ENCODE peak calls at places on chromosomes 1 and 21, in four cellular contexts. Y is fibroblast of pulmonary artery, O is right atrium auricular region, A is heart left ventricle. D is an unnamed sample.

GRCh38 chr1:246930830-246931548 is 759 bp downstream of the AHCTF1 start:
- DNase-seq in O (peak), Y (peak), A (peak), D (peak)

GRCh38 chr1:61142726-61143500 is 60.6 kb downstream of the NFIA start:
- DNase-seq in Y (no peak), A (no peak), O (no peak), D (no peak)

GRCh38 chr21:46325073-46325912 is 1.3 kb downstream of the PCNT start:
- DNase-seq in O (no peak), Y (peak), A (peak), D (no peak)

GRCh38 chr1:190475394-190476250 is 2.0 kb downstream of the BRINP3 start:
- DNase-seq in Y (peak), O (no peak), A (no peak), D (no peak)

GRCh38 chr1:160208179-160209040 is 3.2 kb downstream of the PEA15 start:
- DNase-seq in A (peak), O (peak), Y (no peak), D (no peak)

GRCh38 chr1:110636149-110636935 is 30.2 kb upstream of the KCNA2 start:
- DNase-seq in O (no peak), Y (no peak), A (no peak), D (no peak)

GRCh38 chr1:41735587-41736290 is 183.0 kb downstream of the HIVEP3 start:
- DNase-seq in A (peak), O (no peak), Y (no peak), D (no peak)

GRCh38 chr1:43760745-43761343 is 53.5 kb downstream of the ST3GAL3 start:
- DNase-seq in A (no peak), O (no peak), Y (peak), D (no peak)

GRCh38 chr1:94014635-94015488 is 105.6 kb upstream of the GCLM start:
- DNase-seq in A (no peak), O (no peak), Y (peak), D (no peak)

GRCh38 chr1:43367904-43368645 is at the start of gene ELOVL1:
- DNase-seq in O (peak), A (peak), Y (peak), D (peak)

GRCh38 chr21:46098303-46099141 is 610 bp downstream of the COL6A2 start:
- DNase-seq in A (no peak), O (peak), Y (no peak), D (no peak)

GRCh38 chr1:157145081-157145480 is 6.9 kb upstream of the ETV3 start:
- DNase-seq in O (no peak), Y (no peak), A (no peak), D (no peak)

GRCh38 chr1:170461762-170462384 is 70.1 kb upstream of the GORAB start:
- DNase-seq in A (no peak), Y (peak), O (no peak), D (no peak)

GRCh38 chr1:118185083-118185899 is at the start of gene SPAG17:
- DNase-seq in O (peak), Y (peak), A (peak), D (no peak)

GRCh38 chr1:117656202-117656641 is 50.4 kb downstream of the TENT5C start:
- DNase-seq in Y (no peak), O (no peak), A (no peak), D (no peak)

GRCh38 chr1:48688102-48688760 is 88.5 kb downstream of the BEND5 start:
- DNase-seq in A (no peak), Y (peak), O (no peak), D (no peak)

GRCh38 chr1:76095800-76096199 is 21.3 kb downstream of the ST6GALNAC3 start:
- DNase-seq in O (no peak), Y (no peak), A (no peak), D (no peak)

GRCh38 chr1:38585460-38585859 is 274.1 kb downstream of the RRAGC start:
- DNase-seq in A (no peak), Y (no peak), O (no peak), D (no peak)

GRCh38 chr1:183483224-183483623 is 10.9 kb downstream of the SMG7 start:
- DNase-seq in O (no peak), A (no peak), Y (no peak), D (no peak)

GRCh38 chr21:45004059-45004422 is 64.2 kb downstream of the SLX9 start:
- DNase-seq in Y (no peak), A (peak), O (no peak), D (peak)

GRCh38 chr1:189499736-189500135 is 977.9 kb downstream of the BRINP3 start:
- DNase-seq in Y (no peak), A (no peak), O (no peak), D (no peak)

GRCh38 chr1:213166868-213167267 is 115.8 kb downstream of the RPS6KC1 start:
- DNase-seq in O (no peak), A (no peak), Y (no peak), D (no peak)

GRCh38 chr1:64242895-64243756 is 39.7 kb downstream of the UBE2U start:
- DNase-seq in Y (peak), A (no peak), O (no peak), D (no peak)

GRCh38 chr1:53294557-53294956 is 33.3 kb downstream of the LRP8 start:
- DNase-seq in Y (peak), A (no peak), O (no peak), D (no peak)

GRCh38 chr1:31415658-31416057 is 2.6 kb downstream of the SERINC2 start:
- DNase-seq in O (no peak), A (no peak), Y (no peak), D (no peak)

GRCh38 chr1:27522148-27522859 is 32.3 kb upstream of the WASF2 start:
- DNase-seq in A (no peak), O (no peak), Y (no peak), D (no peak)

GRCh38 chr21:19508442-19508841 is 1104.9 kb upstream of the TMPRSS15 start:
- DNase-seq in O (no peak), A (no peak), Y (no peak), D (no peak)

GRCh38 chr1:197467881-197468280 is 199.8 kb downstream of the CRB1 start:
- DNase-seq in Y (peak), A (no peak), O (no peak), D (no peak)

GRCh38 chr1:30339866-30340265 is 383.5 kb downstream of the MATN1 start:
- DNase-seq in Y (no peak), A (no peak), O (no peak), D (no peak)

GRCh38 chr1:30343562-30343961 is 379.8 kb downstream of the MATN1 start:
- DNase-seq in Y (no peak), O (no peak), A (no peak), D (no peak)

GRCh38 chr1:30338765-30339164 is 384.6 kb downstream of the MATN1 start:
- DNase-seq in A (no peak), O (no peak), Y (no peak), D (no peak)

GRCh38 chr1:30342535-30343141 is 380.7 kb downstream of the MATN1 start:
- DNase-seq in Y (no peak), O (peak), A (no peak), D (no peak)

DNA sequence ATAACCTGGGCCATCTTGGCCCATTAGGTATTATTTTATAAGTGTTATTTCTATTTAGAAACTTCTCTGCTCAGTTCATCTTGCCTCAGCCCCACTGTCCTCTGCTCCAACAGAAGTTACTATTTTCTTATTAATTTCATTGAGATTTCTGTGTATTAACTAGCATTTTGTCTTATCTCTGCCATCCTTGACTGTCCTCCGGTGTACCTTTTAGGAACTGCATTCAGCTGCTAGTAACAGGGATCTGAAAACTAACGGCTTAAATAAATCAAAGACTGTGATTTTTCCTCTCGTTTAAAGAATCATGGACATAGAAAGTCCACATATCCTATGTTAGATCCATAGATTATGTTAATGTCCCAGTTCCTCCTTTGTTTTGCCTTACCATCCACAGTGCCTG is 382.5 kb downstream of the MATN1 start:
- DNase-seq in Y (no peak), O (no peak), A (no peak), D (no peak)
- TF ChIP-seq CTCF in Y (no peak), O (no peak), A (no peak), D (no peak)

DNA sequence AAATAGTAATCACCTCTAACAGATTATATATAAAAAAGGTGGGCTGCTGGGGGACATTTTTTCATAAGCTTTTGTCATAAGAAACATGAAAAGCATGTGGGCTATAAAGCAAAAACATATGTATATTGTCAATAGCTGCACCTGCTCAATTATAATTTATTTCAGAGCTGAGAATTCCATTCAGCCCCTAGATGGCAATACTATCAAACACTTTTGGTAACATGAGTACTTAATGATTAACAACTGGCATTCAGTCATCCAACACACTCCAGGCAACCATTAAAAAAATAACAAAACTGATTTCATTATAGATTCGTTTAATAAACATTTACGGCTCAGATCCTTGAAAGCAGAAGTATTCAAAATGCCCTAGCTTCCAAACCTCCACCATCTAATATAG is 115.1 kb downstream of the KCTD3 start:
- DNase-seq in A (no peak), Y (no peak), O (no peak), D (no peak)
- TF ChIP-seq CTCF in A (peak), Y (no peak), O (no peak), D (no peak)

DNA sequence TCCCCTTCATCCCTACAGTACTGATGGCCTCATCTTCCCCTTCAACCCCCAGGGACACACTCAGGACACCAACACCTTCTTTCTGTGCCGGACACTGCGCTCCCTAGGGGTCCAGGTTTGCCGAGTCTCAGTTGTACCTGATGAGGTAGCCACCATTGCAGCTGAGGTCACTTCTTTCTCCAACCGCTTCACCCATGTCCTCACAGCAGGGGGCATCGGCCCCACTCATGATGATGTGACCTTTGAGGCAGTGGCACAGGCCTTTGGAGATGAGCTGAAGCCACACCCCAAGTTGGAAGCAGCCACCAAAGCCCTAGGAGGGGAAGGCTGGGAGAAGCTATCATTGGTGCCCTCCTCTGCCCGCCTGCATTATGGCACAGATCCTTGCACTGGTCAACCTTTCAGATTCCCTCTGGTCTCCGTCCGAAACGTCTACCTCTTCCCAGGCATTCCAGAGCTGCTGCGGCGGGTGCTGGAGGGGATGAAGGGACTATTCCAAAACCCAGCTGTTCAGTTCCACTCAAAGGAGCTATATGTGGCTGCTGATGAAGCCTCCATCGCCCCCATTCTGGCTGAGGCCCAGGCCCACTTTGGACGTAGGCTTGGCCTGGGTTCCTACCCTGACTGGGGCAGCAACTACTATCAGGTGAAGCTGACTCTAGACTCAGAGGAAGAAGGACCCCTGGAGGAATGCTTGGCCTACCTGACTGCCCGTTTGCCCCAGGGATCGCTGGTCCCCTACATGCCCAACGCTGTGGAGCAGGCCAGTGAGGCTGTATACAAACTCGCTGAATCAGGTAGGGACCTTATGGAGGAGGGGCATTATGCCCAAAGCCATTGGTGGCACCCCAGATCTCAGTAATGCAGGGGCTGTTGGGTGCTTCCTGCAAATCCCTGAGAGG is 5.1 kb upstream of the LENEP start:
- DNase-seq in A (peak), O (no peak), Y (no peak), D (no peak)
- TF ChIP-seq CTCF in A (no peak), O (no peak), Y (no peak), D (no peak)

GRCh38 chr1:207959995-207960745 is 49.2 kb upstream of the CD34 start:
- DNase-seq in Y (no peak), A (no peak), O (no peak), D (no peak)

GRCh38 chr1:207958376-207959139 is 47.6 kb upstream of the CD34 start:
- DNase-seq in A (no peak), Y (no peak), O (no peak), D (no peak)

GRCh38 chr1:207962716-207963428 is 51.9 kb upstream of the CD34 start:
- DNase-seq in O (peak), Y (peak), A (peak), D (no peak)

GRCh38 chr1:207956976-207957375 is 46.1 kb upstream of the CD34 start:
- DNase-seq in Y (no peak), A (no peak), O (no peak), D (no peak)

DNA sequence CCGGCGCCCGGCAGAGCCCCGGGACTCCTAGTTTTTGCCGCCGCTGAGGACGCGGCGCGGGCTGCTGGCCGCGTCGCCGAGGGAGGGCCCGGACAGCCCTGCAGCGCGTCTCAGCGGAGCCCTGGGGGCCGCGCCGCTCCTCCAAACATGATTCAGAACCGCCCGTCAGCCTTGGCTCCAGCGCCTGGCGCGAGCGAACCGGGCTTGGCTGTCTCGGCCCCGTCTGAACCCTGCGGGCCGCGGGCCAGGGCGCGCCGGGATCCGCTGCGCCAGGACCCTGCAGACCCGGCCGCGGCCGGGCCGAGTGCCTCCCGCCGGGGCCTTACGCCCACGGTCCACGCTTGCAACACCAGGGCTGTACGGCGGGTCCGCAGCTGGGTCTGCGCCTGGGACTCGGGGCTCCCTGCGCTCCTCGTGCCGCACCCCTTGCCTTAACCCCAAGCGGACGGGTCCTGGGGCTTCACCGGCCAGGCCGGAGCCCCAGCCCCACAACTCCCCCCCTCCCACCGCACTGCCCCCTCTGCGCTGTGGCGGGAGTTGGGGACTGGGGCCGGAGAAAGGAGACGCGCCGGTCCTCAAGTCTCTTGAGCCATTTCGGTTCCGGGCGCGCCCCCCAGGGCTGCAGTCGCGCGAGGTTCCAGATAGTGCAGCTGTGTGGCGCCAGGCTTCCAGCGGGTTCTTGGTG is 48.4 kb upstream of the CD34 start:
- DNase-seq in Y (peak), A (peak), O (peak), D (no peak)
- TF ChIP-seq CTCF in Y (no peak), A (no peak), O (no peak), D (no peak)

GRCh38 chr21:35051287-35051818 is 2.3 kb upstream of the RUNX1 start:
- DNase-seq in Y (peak), O (peak), A (peak), D (peak)

GRCh38 chr21:35050348-35051286 is 1.5 kb upstream of the RUNX1 start:
- DNase-seq in A (no peak), Y (no peak), O (no peak), D (no peak)

GRCh38 chr21:35052786-35053185 is 3.7 kb upstream of the RUNX1 start:
- DNase-seq in Y (no peak), O (no peak), A (no peak), D (no peak)

GRCh38 chr21:35057428-35057827 is 8.3 kb upstream of the RUNX1 start:
- DNase-seq in O (no peak), Y (no peak), A (no peak), D (no peak)

GRCh38 chr21:35053356-35054096 is 4.4 kb upstream of the RUNX1 start:
- DNase-seq in O (no peak), Y (peak), A (no peak), D (no peak)
- TF ChIP-seq CTCF in O (no peak), Y (no peak), A (no peak), D (no peak)

GRCh38 chr1:18949689-18950414 is 6.6 kb downstream of the IFFO2 start:
- DNase-seq in O (no peak), Y (peak), A (peak), D (no peak)
- TF ChIP-seq CTCF in O (no peak), Y (peak), A (no peak), D (peak)

DNA sequence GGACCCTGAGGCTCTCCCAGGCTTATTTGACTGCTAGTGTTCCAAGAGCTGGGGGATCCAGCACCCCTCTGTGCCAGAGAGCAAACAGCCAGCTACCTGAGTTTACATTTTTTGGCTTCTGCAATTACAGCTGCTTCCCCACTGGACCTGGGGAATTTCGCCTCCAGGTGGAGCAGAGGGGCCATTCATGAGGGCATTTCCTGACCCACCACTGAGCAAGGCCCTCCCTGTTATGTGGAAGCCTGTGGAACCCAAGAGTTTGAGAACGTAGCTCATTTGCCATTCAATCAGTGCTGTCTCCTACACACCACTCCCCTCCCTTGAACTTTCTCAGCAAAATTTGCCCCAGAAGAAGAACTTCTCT is 42.7 kb upstream of the TMEM51 start:
- DNase-seq in Y (no peak), A (no peak), O (no peak), D (no peak)
- TF ChIP-seq CTCF in Y (no peak), A (no peak), O (no peak), D (no peak)

DNA sequence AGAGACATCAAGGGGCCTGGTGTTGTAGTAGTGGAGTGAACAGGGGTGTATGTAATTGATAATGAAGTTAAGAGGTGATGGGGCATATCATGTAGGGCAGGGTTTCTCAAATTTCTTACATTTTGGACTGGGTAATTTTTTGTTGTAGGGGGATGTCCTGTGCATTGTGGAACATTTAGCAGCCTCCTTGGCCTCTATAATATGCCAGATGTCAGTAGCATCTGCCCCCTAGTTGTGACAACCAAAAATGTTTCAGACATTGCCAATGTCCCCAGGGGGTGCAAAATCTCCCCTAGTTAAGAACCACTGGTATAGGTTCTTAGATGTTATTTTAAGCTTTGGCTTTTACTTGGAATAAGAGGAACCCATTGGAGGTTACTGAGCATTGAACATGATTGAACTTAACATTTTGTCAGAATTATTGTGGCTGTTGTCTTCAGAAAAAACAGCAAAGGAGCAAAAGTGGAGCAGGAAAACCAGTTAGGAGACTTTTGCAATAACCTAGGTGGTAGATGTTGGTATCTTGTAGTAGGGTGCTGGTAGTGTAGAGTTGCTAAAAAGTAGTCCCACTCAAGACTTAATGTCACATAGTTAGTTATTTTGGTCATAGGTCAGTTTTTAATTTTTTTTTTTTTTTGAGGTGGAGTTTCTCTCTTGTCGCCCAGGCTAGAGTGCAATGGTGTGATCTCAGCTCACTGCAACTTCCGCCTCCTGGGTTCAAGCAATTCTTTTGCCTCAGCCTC is 6.2 kb downstream of the ZNF326 start:
- DNase-seq in O (no peak), Y (no peak), A (no peak), D (no peak)
- TF ChIP-seq CTCF in O (no peak), Y (no peak), A (no peak), D (no peak)